ENCODE peak calls at places on chromosomes 13 and 19, in five cellular contexts. T is OCI-M1; G is psoas muscle; C is stimulated activated CD4-positive, alpha-beta T cell treated with anti-CD3 and anti-CD28 coated beads, Interleukin-12 subunit alpha, Interleukin-12 subunit beta, amount 100 ng/mL, for 48 hours; E is HL-60. Q is an unnamed sample.

GRCh38 chr19:19447536-19448237 is 42.2 kb downstream of the GATAD2A start:
- DNase-seq in G (no peak), T (no peak), C (no peak), E (no peak), Q (no peak)

GRCh38 chr19:29855771-29856510 is 44.1 kb downstream of the CCNE1 start:
- DNase-seq in E (no peak), C (no peak), G (no peak), T (no peak), Q (no peak)

GRCh38 chr19:39971380-39971841 is 446 bp downstream of the PSMC4 start:
- DNase-seq in G (no peak), T (peak), C (no peak), E (no peak), Q (no peak)

GRCh38 chr13:99432637-99433542 is 68.4 kb upstream of the TM9SF2 start:
- DNase-seq in C (peak), G (peak), E (peak), T (no peak), Q (no peak)

GRCh38 chr13:37531054-37531453 is 67.5 kb downstream of the POSTN start:
- DNase-seq in G (no peak), T (no peak), C (no peak), E (no peak), Q (no peak)

GRCh38 chr19:18401580-18402112 is 4.2 kb upstream of the LRRC25 start:
- DNase-seq in G (peak), T (peak), C (no peak), E (peak), Q (peak)

GRCh38 chr19:12828494-12828893 is 5.9 kb downstream of the RTBDN start:
- DNase-seq in E (no peak), T (peak), G (no peak), C (no peak), Q (no peak)

GRCh38 chr13:23858586-23858985 is 30.6 kb downstream of the MIPEP start:
- DNase-seq in T (no peak), C (no peak), G (no peak), E (no peak), Q (no peak)

GRCh38 chr19:30374791-30375650 is 2.8 kb downstream of the ZNF536 start:
- DNase-seq in T (no peak), G (no peak), E (no peak), C (no peak), Q (no peak)

GRCh38 chr19:24049537-24049936 is 37.5 kb upstream of the ZNF254 start:
- DNase-seq in C (no peak), G (no peak), T (no peak), E (no peak), Q (no peak)

GRCh38 chr13:85316501-85316900 is 482.7 kb downstream of the SLITRK6 start:
- DNase-seq in G (no peak), E (no peak), T (peak), C (no peak), Q (no peak)

GRCh38 chr13:83153833-83154232 is 728.4 kb downstream of the SLITRK1 start:
- DNase-seq in G (no peak), E (no peak), T (peak), C (no peak), Q (no peak)

GRCh38 chr13:22092791-22093545 is 422.1 kb downstream of the FGF9 start:
- DNase-seq in T (no peak), E (no peak), G (no peak), C (no peak), Q (no peak)

GRCh38 chr13:66586489-66586888 is 643.6 kb downstream of the PCDH9 start:
- DNase-seq in G (no peak), E (peak), C (no peak), T (no peak), Q (no peak)

GRCh38 chr19:13717194-13717643 is 47.1 kb upstream of the MRI1 start:
- DNase-seq in E (no peak), T (peak), C (no peak), G (no peak), Q (no peak)

GRCh38 chr13:36736119-36736726 is 62.4 kb downstream of the SERTM1 start:
- DNase-seq in G (no peak), E (peak), C (peak), T (peak), Q (no peak)

GRCh38 chr19:56270676-56271075 is 1.9 kb upstream of the EDDM13 start:
- DNase-seq in G (no peak), C (no peak), E (peak), T (peak), Q (no peak)

GRCh38 chr19:48696353-48697010 is 711 bp downstream of the FUT2 start:
- DNase-seq in E (no peak), T (no peak), G (no peak), C (no peak), Q (no peak)

GRCh38 chr13:23418776-23419683 is 14.5 kb downstream of the SACS start:
- DNase-seq in T (no peak), E (no peak), G (no peak), C (no peak), Q (no peak)

GRCh38 chr13:92143766-92144165 is 745.3 kb downstream of the GPC5 start:
- DNase-seq in G (no peak), E (no peak), T (peak), C (no peak), Q (no peak)